ENCODE peak calls at places on chromosome 7, in six cellular contexts. One of them, this sample, is unnamed.

GRCh38 chr7:113013761-113014449 is 72.7 kb downstream of the GPR85 start:
- DNase-seq in WERI-Rb-1: no peak
- DNase-seq in brain microvascular endothelial cell: no peak
- DNase-seq in foreskin fibroblast: no peak
- DNase-seq in esophagus squamous epithelium: no peak
- DNase-seq in fibroblast of pulmonary artery: no peak
- DNase-seq in this sample: no peak

GRCh38 chr7:32891800-32892520 is 400 bp upstream of the KBTBD2 start:
- DNase-seq in brain microvascular endothelial cell: peak
- DNase-seq in fibroblast of pulmonary artery: peak
- DNase-seq in WERI-Rb-1: peak
- DNase-seq in foreskin fibroblast: peak
- DNase-seq in esophagus squamous epithelium: peak
- DNase-seq in this sample: peak

GRCh38 chr7:65239707-65240352 is 133.8 kb upstream of the ZNF92 start:
- DNase-seq in esophagus squamous epithelium: no peak
- DNase-seq in fibroblast of pulmonary artery: peak
- DNase-seq in foreskin fibroblast: no peak
- DNase-seq in brain microvascular endothelial cell: peak
- DNase-seq in WERI-Rb-1: peak
- DNase-seq in this sample: peak

GRCh38 chr7:7565746-7566650 is 686 bp upstream of the MIOS start:
- DNase-seq in WERI-Rb-1: peak
- DNase-seq in foreskin fibroblast: no peak
- DNase-seq in esophagus squamous epithelium: no peak
- DNase-seq in brain microvascular endothelial cell: no peak
- DNase-seq in fibroblast of pulmonary artery: no peak
- DNase-seq in this sample: no peak

GRCh38 chr7:117076426-117076943 is 123.2 kb downstream of the ST7 start:
- DNase-seq in fibroblast of pulmonary artery: no peak
- DNase-seq in brain microvascular endothelial cell: no peak
- DNase-seq in WERI-Rb-1: no peak
- DNase-seq in esophagus squamous epithelium: no peak
- DNase-seq in foreskin fibroblast: no peak
- DNase-seq in this sample: no peak

GRCh38 chr7:103951311-103951710 is 38.1 kb downstream of the RELN start:
- DNase-seq in WERI-Rb-1: no peak
- DNase-seq in foreskin fibroblast: no peak
- DNase-seq in brain microvascular endothelial cell: no peak
- DNase-seq in fibroblast of pulmonary artery: no peak
- DNase-seq in esophagus squamous epithelium: no peak
- DNase-seq in this sample: no peak

GRCh38 chr7:147885906-147886305 is 704.7 kb upstream of the C7orf33 start:
- DNase-seq in fibroblast of pulmonary artery: no peak
- DNase-seq in WERI-Rb-1: no peak
- DNase-seq in brain microvascular endothelial cell: no peak
- DNase-seq in foreskin fibroblast: no peak
- DNase-seq in esophagus squamous epithelium: no peak
- DNase-seq in this sample: no peak

GRCh38 chr7:946256-946996 is 8.1 kb downstream of the ADAP1 start:
- DNase-seq in brain microvascular endothelial cell: no peak
- DNase-seq in foreskin fibroblast: no peak
- DNase-seq in esophagus squamous epithelium: no peak
- DNase-seq in fibroblast of pulmonary artery: no peak
- DNase-seq in WERI-Rb-1: no peak
- DNase-seq in this sample: no peak

GRCh38 chr7:70392282-70392681 is 739.7 kb upstream of the GALNT17 start:
- DNase-seq in fibroblast of pulmonary artery: peak
- DNase-seq in brain microvascular endothelial cell: no peak
- DNase-seq in foreskin fibroblast: no peak
- DNase-seq in WERI-Rb-1: no peak
- DNase-seq in esophagus squamous epithelium: no peak
- DNase-seq in this sample: no peak

GRCh38 chr7:149071182-149071635 is 19.3 kb downstream of the ZNF786 start:
- DNase-seq in esophagus squamous epithelium: no peak
- DNase-seq in fibroblast of pulmonary artery: no peak
- DNase-seq in WERI-Rb-1: no peak
- DNase-seq in foreskin fibroblast: no peak
- DNase-seq in brain microvascular endothelial cell: no peak
- DNase-seq in this sample: no peak

GRCh38 chr7:45120-46090 is 147.0 kb upstream of the FAM20C start:
- DNase-seq in WERI-Rb-1: no peak
- DNase-seq in brain microvascular endothelial cell: no peak
- DNase-seq in foreskin fibroblast: no peak
- DNase-seq in fibroblast of pulmonary artery: no peak
- DNase-seq in esophagus squamous epithelium: no peak
- DNase-seq in this sample: no peak

GRCh38 chr7:88787777-88788176 is 7.8 kb downstream of the TEX47 start:
- DNase-seq in fibroblast of pulmonary artery: no peak
- DNase-seq in foreskin fibroblast: no peak
- DNase-seq in WERI-Rb-1: no peak
- DNase-seq in esophagus squamous epithelium: no peak
- DNase-seq in brain microvascular endothelial cell: no peak
- DNase-seq in this sample: no peak

GRCh38 chr7:158991824-158992621 is 135.7 kb downstream of the DYNC2I1 start:
- DNase-seq in brain microvascular endothelial cell: no peak
- DNase-seq in WERI-Rb-1: no peak
- DNase-seq in esophagus squamous epithelium: no peak
- DNase-seq in foreskin fibroblast: no peak
- DNase-seq in fibroblast of pulmonary artery: no peak
- DNase-seq in this sample: no peak

GRCh38 chr7:111735661-111736323 is 173.5 kb upstream of the IMMP2L start:
- DNase-seq in foreskin fibroblast: peak
- DNase-seq in brain microvascular endothelial cell: peak
- DNase-seq in WERI-Rb-1: peak
- DNase-seq in esophagus squamous epithelium: no peak
- DNase-seq in fibroblast of pulmonary artery: peak
- DNase-seq in this sample: peak

GRCh38 chr7:40232242-40232929 is 97.6 kb downstream of the SUGCT start:
- DNase-seq in fibroblast of pulmonary artery: peak
- DNase-seq in WERI-Rb-1: peak
- DNase-seq in esophagus squamous epithelium: no peak
- DNase-seq in brain microvascular endothelial cell: peak
- DNase-seq in foreskin fibroblast: peak
- DNase-seq in this sample: peak
- TF ChIP-seq CTCF in fibroblast of pulmonary artery: peak
- TF ChIP-seq CTCF in WERI-Rb-1: peak
- TF ChIP-seq CTCF in esophagus squamous epithelium: peak
- TF ChIP-seq CTCF in brain microvascular endothelial cell: peak
- TF ChIP-seq CTCF in foreskin fibroblast: peak
- TF ChIP-seq CTCF in this sample: peak

GRCh38 chr7:102300643-102301211 is 14.1 kb downstream of the SH2B2 start:
- DNase-seq in foreskin fibroblast: no peak
- DNase-seq in WERI-Rb-1: no peak
- DNase-seq in esophagus squamous epithelium: no peak
- DNase-seq in brain microvascular endothelial cell: no peak
- DNase-seq in fibroblast of pulmonary artery: no peak
- DNase-seq in this sample: peak
- TF ChIP-seq CTCF in foreskin fibroblast: no peak
- TF ChIP-seq CTCF in WERI-Rb-1: no peak
- TF ChIP-seq CTCF in esophagus squamous epithelium: no peak
- TF ChIP-seq CTCF in brain microvascular endothelial cell: peak
- TF ChIP-seq CTCF in fibroblast of pulmonary artery: no peak
- TF ChIP-seq CTCF in this sample: no peak

DNA sequence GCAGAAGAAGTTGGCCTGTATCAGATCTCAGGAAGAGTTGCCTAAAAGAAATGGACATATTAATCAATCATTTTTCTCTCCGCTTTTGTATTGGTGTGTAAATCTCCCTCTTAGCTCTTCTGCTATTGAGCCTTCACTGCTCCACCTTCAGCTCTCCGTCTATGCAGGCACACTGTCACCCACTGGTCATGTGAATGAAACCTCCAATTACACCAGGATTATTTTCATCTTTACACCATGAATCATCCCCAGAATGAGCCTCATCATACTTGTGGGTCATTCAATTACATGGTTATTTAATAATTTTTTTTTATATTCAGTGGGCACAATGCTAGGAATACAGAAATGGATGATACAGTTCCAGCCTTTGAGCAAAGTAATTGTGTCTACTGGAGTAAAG is 92.6 kb downstream of the LRRC4 start:
- DNase-seq in foreskin fibroblast: peak
- DNase-seq in esophagus squamous epithelium: no peak
- DNase-seq in brain microvascular endothelial cell: peak
- DNase-seq in fibroblast of pulmonary artery: peak
- DNase-seq in WERI-Rb-1: no peak
- DNase-seq in this sample: peak
- TF ChIP-seq CTCF in foreskin fibroblast: no peak
- TF ChIP-seq CTCF in esophagus squamous epithelium: no peak
- TF ChIP-seq CTCF in brain microvascular endothelial cell: peak
- TF ChIP-seq CTCF in fibroblast of pulmonary artery: peak
- TF ChIP-seq CTCF in WERI-Rb-1: peak
- TF ChIP-seq CTCF in this sample: no peak

DNA sequence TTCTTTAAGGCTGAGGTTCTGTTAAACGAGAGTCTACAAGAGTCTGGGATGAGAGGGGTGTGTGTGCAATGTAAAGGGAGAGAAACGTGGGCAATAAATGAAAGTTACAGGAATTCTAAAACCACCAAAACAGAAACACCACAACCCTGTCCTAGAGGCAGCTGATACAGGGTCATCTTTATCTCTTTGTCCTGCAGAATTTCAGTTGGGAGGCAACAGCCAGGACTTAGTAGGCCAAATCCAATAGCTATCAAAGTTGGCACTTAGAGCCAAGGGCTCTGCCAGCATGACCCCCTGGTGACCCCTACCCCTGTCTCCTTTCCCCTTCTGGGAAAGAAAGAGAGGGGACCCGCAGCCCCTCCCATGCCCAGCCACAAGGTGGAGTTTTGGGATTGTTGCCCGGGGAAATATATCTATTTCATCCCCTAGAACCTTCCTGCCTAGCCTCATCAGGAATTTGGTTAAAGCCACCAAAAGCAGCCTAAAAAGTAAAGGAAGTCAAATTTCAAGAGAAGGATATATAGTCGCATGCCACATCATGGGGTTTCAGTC is 85.2 kb downstream of the OSBPL3 start:
- DNase-seq in foreskin fibroblast: no peak
- DNase-seq in fibroblast of pulmonary artery: no peak
- DNase-seq in brain microvascular endothelial cell: no peak
- DNase-seq in WERI-Rb-1: no peak
- DNase-seq in esophagus squamous epithelium: no peak
- DNase-seq in this sample: no peak
- TF ChIP-seq CTCF in foreskin fibroblast: peak
- TF ChIP-seq CTCF in fibroblast of pulmonary artery: peak
- TF ChIP-seq CTCF in brain microvascular endothelial cell: peak
- TF ChIP-seq CTCF in WERI-Rb-1: peak
- TF ChIP-seq CTCF in esophagus squamous epithelium: peak
- TF ChIP-seq CTCF in this sample: peak

GRCh38 chr7:24075426-24075810 is 208.6 kb upstream of the NPY start:
- DNase-seq in brain microvascular endothelial cell: no peak
- DNase-seq in foreskin fibroblast: no peak
- DNase-seq in esophagus squamous epithelium: no peak
- DNase-seq in WERI-Rb-1: no peak
- DNase-seq in fibroblast of pulmonary artery: no peak
- DNase-seq in this sample: no peak
- TF ChIP-seq CTCF in brain microvascular endothelial cell: no peak
- TF ChIP-seq CTCF in foreskin fibroblast: no peak
- TF ChIP-seq CTCF in esophagus squamous epithelium: no peak
- TF ChIP-seq CTCF in WERI-Rb-1: no peak
- TF ChIP-seq CTCF in fibroblast of pulmonary artery: no peak
- TF ChIP-seq CTCF in this sample: no peak

GRCh38 chr7:77419102-77419501 is 3.0 kb upstream of the GSAP start:
- DNase-seq in WERI-Rb-1: no peak
- DNase-seq in fibroblast of pulmonary artery: no peak
- DNase-seq in brain microvascular endothelial cell: no peak
- DNase-seq in foreskin fibroblast: no peak
- DNase-seq in esophagus squamous epithelium: no peak
- DNase-seq in this sample: no peak

GRCh38 chr7:77415822-77416620 is at the start of gene GSAP:
- DNase-seq in fibroblast of pulmonary artery: no peak
- DNase-seq in foreskin fibroblast: no peak
- DNase-seq in brain microvascular endothelial cell: no peak
- DNase-seq in esophagus squamous epithelium: no peak
- DNase-seq in WERI-Rb-1: peak
- DNase-seq in this sample: peak

GRCh38 chr7:77417801-77418200 is 1.7 kb upstream of the GSAP start:
- DNase-seq in WERI-Rb-1: no peak
- DNase-seq in esophagus squamous epithelium: no peak
- DNase-seq in brain microvascular endothelial cell: no peak
- DNase-seq in foreskin fibroblast: no peak
- DNase-seq in fibroblast of pulmonary artery: no peak
- DNase-seq in this sample: no peak

GRCh38 chr7:77415474-77415821 is 701 bp downstream of the GSAP start:
- DNase-seq in brain microvascular endothelial cell: no peak
- DNase-seq in foreskin fibroblast: no peak
- DNase-seq in WERI-Rb-1: peak
- DNase-seq in esophagus squamous epithelium: no peak
- DNase-seq in fibroblast of pulmonary artery: no peak
- DNase-seq in this sample: no peak

DNA sequence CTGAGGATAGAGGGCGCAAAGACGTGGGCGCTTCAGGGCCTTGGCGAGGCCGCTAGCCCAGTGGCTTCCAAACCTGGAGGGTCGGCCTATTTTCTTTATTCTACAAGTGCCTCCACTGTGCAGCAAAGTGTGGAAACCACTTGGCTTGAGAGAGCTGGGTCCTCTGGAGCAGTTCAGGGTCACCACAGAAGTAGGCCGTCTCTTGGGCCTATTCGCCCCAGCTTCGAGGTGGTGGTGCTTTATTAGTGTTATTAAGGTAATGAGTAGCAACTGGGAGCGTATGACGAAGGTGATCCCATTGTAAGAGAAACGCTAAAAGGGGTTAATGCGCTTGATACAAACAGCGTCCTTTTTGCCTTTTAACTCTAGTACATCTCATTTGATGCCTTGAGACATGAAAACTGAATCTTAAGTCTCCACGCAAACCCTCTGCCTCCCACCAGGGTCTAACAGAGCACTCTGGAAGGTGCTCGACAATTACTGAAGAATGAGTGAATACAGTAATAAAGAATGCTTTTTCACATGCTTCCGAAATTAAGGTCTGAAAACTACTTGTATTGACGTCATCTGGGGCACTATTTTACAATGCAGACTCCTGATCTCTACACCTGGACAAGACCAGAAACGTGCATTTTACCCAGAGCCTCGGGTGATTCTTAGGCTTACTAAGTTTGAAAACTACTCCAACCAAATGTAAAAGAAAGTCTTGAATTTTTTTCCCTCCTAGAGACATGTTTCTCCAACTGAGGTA is 647 bp upstream of the GSAP start:
- DNase-seq in WERI-Rb-1: no peak
- DNase-seq in fibroblast of pulmonary artery: no peak
- DNase-seq in esophagus squamous epithelium: no peak
- DNase-seq in foreskin fibroblast: no peak
- DNase-seq in brain microvascular endothelial cell: no peak
- DNase-seq in this sample: no peak
- TF ChIP-seq CTCF in WERI-Rb-1: peak
- TF ChIP-seq CTCF in fibroblast of pulmonary artery: no peak
- TF ChIP-seq CTCF in esophagus squamous epithelium: no peak
- TF ChIP-seq CTCF in foreskin fibroblast: no peak
- TF ChIP-seq CTCF in brain microvascular endothelial cell: no peak
- TF ChIP-seq CTCF in this sample: no peak

This sample was measured in cardiac fibroblast.